ENCODE peak calls at places on chromosomes 16 and 17, in eight cellular contexts. F is IMR-90, R is adrenal gland, M is uterus, A is tibial nerve, W is HCT116, E is heart left ventricle, Z is Peyer's patch. U is an unnamed sample.

GRCh38 chr16:66389256-66390175 is 23.0 kb downstream of the CDH5 start:
- DNase-seq in F (no peak), R (no peak), M (no peak), A (no peak), W (no peak), E (no peak), Z (no peak), U (no peak)

GRCh38 chr16:49693445-49693844 is 162.5 kb downstream of the ZNF423 start:
- DNase-seq in F (no peak), R (no peak), M (no peak), A (no peak), W (no peak), E (no peak), Z (no peak), U (no peak)

GRCh38 chr16:165539-166374 is at the start of gene HBM:
- DNase-seq in F (no peak), R (no peak), M (no peak), A (no peak), W (no peak), E (no peak), Z (no peak), U (no peak)

GRCh38 chr17:39461911-39462641 is 790 bp downstream of the CDK12 start:
- DNase-seq in F (peak; percentile 58), R (peak; percentile 50), M (peak; percentile 22), A (peak; percentile 22), W (no peak), E (peak; percentile 9), Z (peak; percentile 17), U (peak; percentile 22)

GRCh38 chr16:11129378-11129781 is 126.6 kb downstream of the SOCS1 start:
- DNase-seq in F (no peak), R (no peak), M (peak; percentile 52), A (no peak), W (no peak), E (no peak), Z (no peak), U (no peak)

GRCh38 chr16:89575247-89576172 is at the start of gene CPNE7:
- DNase-seq in F (no peak), R (no peak), M (no peak), A (no peak), W (no peak), E (no peak), Z (no peak), U (no peak)

GRCh38 chr16:50548659-50549560 is 714 bp downstream of the NKD1 start:
- DNase-seq in F (no peak), R (peak; percentile 32), M (peak; percentile 29), A (no peak), W (no peak), E (no peak), Z (no peak), U (no peak)

GRCh38 chr17:39688475-39688835 is 598 bp upstream of the PGAP3 start:
- DNase-seq in F (peak; percentile 14), R (no peak), M (no peak), A (no peak), W (no peak), E (no peak), Z (no peak), U (no peak)

GRCh38 chr17:65173284-65173793 is 36.2 kb downstream of the RGS9 start:
- DNase-seq in F (peak; percentile 55), R (peak; percentile 37), M (no peak), A (no peak), W (no peak), E (peak; percentile 13), Z (peak; percentile 53), U (peak; percentile 5)

DNA sequence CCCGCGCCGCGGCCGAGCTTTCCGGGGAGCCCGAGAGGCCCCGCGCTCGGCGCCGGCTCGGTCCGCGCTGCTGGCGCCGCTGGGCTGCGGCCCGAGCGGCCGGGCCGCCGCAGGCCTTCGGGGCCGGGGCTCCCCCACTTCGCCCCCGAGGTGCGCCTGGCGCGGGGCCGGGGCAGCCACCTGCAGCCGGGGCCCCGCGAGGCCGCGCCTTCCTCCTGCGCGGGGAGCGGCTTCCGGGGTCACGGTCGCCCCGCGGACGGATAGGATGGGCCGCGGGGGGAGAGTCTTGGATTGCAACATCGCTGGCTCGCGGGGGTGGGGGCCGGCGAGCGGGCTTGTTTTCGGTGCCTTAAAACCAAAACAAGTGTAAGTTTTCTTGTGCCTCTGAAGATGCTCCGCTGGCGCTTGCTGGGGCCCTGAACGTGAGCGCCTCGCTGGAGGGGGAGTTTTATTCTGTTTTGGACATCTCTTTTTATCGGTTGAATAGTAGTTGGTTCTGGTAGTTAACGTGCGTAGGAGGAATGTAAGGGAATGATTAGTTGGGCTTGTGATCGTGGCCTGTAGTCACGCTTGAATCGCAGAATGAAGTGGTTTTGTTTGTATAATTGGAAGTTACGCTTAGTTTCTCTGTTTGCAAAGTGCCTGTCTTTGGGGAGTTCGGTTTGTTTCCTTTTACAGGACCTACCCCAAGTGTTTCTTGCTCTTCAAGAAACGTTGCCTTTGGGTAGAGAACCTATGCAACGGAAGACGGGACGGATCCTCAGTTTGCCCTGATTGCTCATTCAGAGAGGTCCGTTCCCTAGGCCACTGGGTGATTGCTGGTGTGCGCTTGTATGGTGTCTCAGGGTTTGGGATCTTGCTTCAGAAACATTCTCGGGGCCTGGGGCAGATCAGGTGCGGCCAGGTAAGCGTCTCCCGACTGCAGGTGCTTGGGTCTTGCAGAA is 724 bp downstream of the UBE2I start:
- DNase-seq in F (peak; percentile 45), R (peak; percentile 69), M (peak; percentile 51), A (peak; percentile 45), W (no peak), E (peak; percentile 58), Z (peak; percentile 70), U (no peak)
- H3K27ac ChIP-seq in F (peak overlapping the region; percentile 79), R (peak overlapping the region; percentile 99), M (peak overlapping the region; percentile 29), A (peak overlapping the region; percentile 69), W (peak overlapping the region; percentile 100), E (peak overlapping the region; percentile 75), Z (peak overlapping the region; percentile 100), U (peak overlapping the region; percentile 96)

GRCh38 chr16:82368041-82368440 is 198.0 kb upstream of the MPHOSPH6 start:
- DNase-seq in F (peak; percentile 32), R (peak; percentile 16), M (no peak), A (no peak), W (peak; percentile 38), E (peak; percentile 65), Z (no peak), U (peak; percentile 26)

GRCh38 chr16:82370282-82370681 is 200.3 kb upstream of the MPHOSPH6 start:
- DNase-seq in F (no peak), R (no peak), M (no peak), A (no peak), W (no peak), E (no peak), Z (no peak), U (no peak)

GRCh38 chr16:82363026-82363816 is 193.2 kb upstream of the MPHOSPH6 start:
- DNase-seq in F (no peak), R (no peak), M (no peak), A (no peak), W (no peak), E (no peak), Z (no peak), U (no peak)

GRCh38 chr16:82364690-82365089 is 194.7 kb upstream of the MPHOSPH6 start:
- DNase-seq in F (no peak), R (no peak), M (no peak), A (no peak), W (no peak), E (no peak), Z (no peak), U (no peak)

GRCh38 chr16:82366462-82366861 is 196.4 kb upstream of the MPHOSPH6 start:
- DNase-seq in F (no peak), R (no peak), M (no peak), A (no peak), W (no peak), E (no peak), Z (no peak), U (no peak)
- TF ChIP-seq POLR2A in F (no peak), R (no peak), M (no peak), A (no peak), W (no peak), E (no peak), Z (no peak), U (no peak)

GRCh38 chr16:3655030-3655790 is 719 bp downstream of the DNASE1 start:
- DNase-seq in F (no peak), R (no peak), M (peak; percentile 10), A (no peak), W (no peak), E (no peak), Z (no peak), U (no peak)
- H3K27ac ChIP-seq in F (no peak overlapping the region), R (peak overlapping the region; percentile 23), M (no peak overlapping the region), A (no peak overlapping the region), W (peak overlapping the region; percentile 23), E (no peak overlapping the region), Z (peak overlapping the region; percentile 74), U (no peak overlapping the region)

DNA sequence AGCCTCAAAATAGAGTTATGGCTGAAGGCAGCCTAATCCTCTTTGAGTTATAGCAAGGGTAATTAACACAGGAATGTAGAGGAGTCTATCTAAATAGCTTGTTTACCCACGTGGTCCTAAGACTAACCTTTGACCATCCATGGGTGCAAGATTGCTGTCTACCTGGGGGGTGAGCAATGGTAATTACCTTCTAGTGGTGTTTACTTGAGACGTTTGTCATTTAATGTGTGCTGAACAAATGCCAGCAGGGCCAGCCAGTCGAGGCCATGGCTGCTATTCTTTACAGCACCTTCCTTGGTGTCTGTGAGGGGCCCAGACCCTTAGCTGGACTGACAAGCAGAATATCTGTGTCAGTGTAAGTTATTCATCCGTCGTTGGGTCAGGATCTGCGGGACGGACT is 13.9 kb upstream of the PRPSAP1 start:
- DNase-seq in F (no peak), R (no peak), M (no peak), A (no peak), W (no peak), E (no peak), Z (no peak), U (no peak)
- TF ChIP-seq POLR2A in F (no peak), R (no peak), M (no peak), A (no peak), W (no peak), E (no peak), Z (no peak), U (no peak)